ENCODE peak calls at places on chromosome 3, in ten cellular contexts. Y, Q, B, M, O, I, E, U, N and X are unnamed samples.

GRCh38 chr3:121749276-121750086 is at the start of gene GOLGB1:
- DNase-seq in I (peak; percentile 100), E (peak; percentile 96), U (peak; percentile 100), Y (peak; percentile 98), N (peak; percentile 93), O (peak; percentile 87), M (peak; percentile 100), Q (peak; percentile 99), B (peak; percentile 94), X (peak; percentile 99)

GRCh38 chr3:12956316-12956660 is 114.9 kb upstream of the RPL32 start:
- DNase-seq in N (no peak), Y (no peak), I (no peak), Q (no peak), B (no peak), U (no peak), M (no peak), O (no peak), E (no peak), X (no peak)

GRCh38 chr3:5799421-5799820 is 611.9 kb downstream of the EDEM1 start:
- DNase-seq in U (no peak), M (no peak), E (no peak), Q (no peak), B (no peak), O (no peak), I (no peak), N (no peak), Y (no peak), X (no peak)

GRCh38 chr3:114453296-114453888 is 159.6 kb downstream of the TIGIT start:
- DNase-seq in U (no peak), M (no peak), Q (no peak), I (no peak), E (no peak), O (no peak), B (no peak), N (no peak), Y (no peak), X (no peak)

GRCh38 chr3:158313344-158313927 is 203.5 kb downstream of the RSRC1 start:
- DNase-seq in N (no peak), M (peak; percentile 27), Q (no peak), I (no peak), Y (no peak), E (no peak), B (no peak), U (peak; percentile 6), O (no peak), X (no peak)

GRCh38 chr3:43327184-43327950 is 41.0 kb downstream of the SNRK start:
- DNase-seq in E (peak; percentile 55), Y (no peak), I (no peak), O (no peak), M (no peak), B (no peak), N (no peak), Q (no peak), U (peak; percentile 76), X (no peak)

GRCh38 chr3:151282921-151283320 is 4.6 kb upstream of the P2RY14 start:
- DNase-seq in M (peak; percentile 51), N (no peak), B (no peak), Q (no peak), U (peak; percentile 35), O (no peak), E (no peak), Y (no peak), I (no peak), X (no peak)

GRCh38 chr3:166829896-166830295 is 550.2 kb downstream of the ZBBX start:
- DNase-seq in Y (no peak), U (no peak), E (no peak), I (no peak), N (no peak), O (no peak), Q (no peak), M (no peak), B (no peak), X (no peak)

GRCh38 chr3:49903451-49904424 is at the start of gene MST1R:
- DNase-seq in Y (peak; percentile 97), B (peak; percentile 80), Q (peak; percentile 96), M (no peak), N (peak; percentile 94), U (no peak), E (peak; percentile 51), O (peak; percentile 12), I (no peak), X (no peak)

DNA sequence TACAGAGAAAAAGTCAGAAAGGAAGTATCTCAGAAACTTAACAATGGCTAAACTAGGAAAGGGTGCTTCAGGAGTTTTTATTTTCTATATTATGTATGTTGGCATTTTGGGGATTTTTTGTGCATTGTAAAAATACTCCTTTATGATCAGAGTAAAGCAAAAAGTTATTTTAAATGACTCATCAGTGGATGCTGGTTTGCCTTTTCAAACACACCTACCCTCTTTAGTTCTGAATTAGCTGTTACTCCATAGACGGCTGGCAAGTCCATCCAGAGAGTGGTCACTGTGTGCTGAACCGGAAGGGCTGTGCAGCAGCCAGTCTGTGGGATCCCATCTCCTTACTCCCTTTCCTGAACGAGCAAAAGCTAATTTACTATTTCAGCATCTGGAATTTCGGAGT is 942 bp downstream of the CCR9 start:
- DNase-seq in O (no peak), E (no peak), I (no peak), Y (no peak), N (no peak), B (no peak), M (no peak), Q (no peak), U (no peak), X (no peak)
- H3K4me3 ChIP-seq in O (no peak overlapping the region), E (no peak overlapping the region), I (no peak overlapping the region), Y (no peak overlapping the region), N (no peak overlapping the region), B (no peak overlapping the region), M (no peak overlapping the region), Q (no peak overlapping the region), U (no peak overlapping the region), X (no peak overlapping the region)

GRCh38 chr3:108219336-108219735 is 2.9 kb downstream of the IFT57 start:
- DNase-seq in Y (no peak), E (no peak), O (no peak), N (no peak), M (no peak), Q (no peak), I (no peak), B (no peak), U (no peak), X (no peak)

GRCh38 chr3:108221911-108222812 is at the start of gene IFT57:
- DNase-seq in N (peak; percentile 96), M (peak; percentile 99), Y (peak; percentile 99), I (peak; percentile 93), Q (peak; percentile 100), O (peak; percentile 90), E (peak; percentile 98), U (peak; percentile 95), B (peak; percentile 98), X (peak; percentile 98)

GRCh38 chr3:108215876-108216275 is 6.3 kb downstream of the IFT57 start:
- DNase-seq in U (no peak), M (no peak), E (no peak), B (no peak), Y (no peak), Q (no peak), N (no peak), I (no peak), O (no peak), X (no peak)

GRCh38 chr3:108221403-108221802 is 821 bp downstream of the IFT57 start:
- DNase-seq in B (no peak), Y (no peak), E (no peak), U (no peak), N (no peak), O (no peak), M (no peak), Q (no peak), I (no peak), X (no peak)

GRCh38 chr3:108218811-108219210 is 3.4 kb downstream of the IFT57 start:
- DNase-seq in M (no peak), O (no peak), N (no peak), I (no peak), U (peak; percentile 57), E (no peak), Y (no peak), Q (no peak), B (no peak), X (no peak)
- H3K4me3 ChIP-seq in M (no peak overlapping the region), O (no peak overlapping the region), N (no peak overlapping the region), I (no peak overlapping the region), U (no peak overlapping the region), E (no peak overlapping the region), Y (no peak overlapping the region), Q (no peak overlapping the region), B (no peak overlapping the region), X (no peak overlapping the region)

DNA sequence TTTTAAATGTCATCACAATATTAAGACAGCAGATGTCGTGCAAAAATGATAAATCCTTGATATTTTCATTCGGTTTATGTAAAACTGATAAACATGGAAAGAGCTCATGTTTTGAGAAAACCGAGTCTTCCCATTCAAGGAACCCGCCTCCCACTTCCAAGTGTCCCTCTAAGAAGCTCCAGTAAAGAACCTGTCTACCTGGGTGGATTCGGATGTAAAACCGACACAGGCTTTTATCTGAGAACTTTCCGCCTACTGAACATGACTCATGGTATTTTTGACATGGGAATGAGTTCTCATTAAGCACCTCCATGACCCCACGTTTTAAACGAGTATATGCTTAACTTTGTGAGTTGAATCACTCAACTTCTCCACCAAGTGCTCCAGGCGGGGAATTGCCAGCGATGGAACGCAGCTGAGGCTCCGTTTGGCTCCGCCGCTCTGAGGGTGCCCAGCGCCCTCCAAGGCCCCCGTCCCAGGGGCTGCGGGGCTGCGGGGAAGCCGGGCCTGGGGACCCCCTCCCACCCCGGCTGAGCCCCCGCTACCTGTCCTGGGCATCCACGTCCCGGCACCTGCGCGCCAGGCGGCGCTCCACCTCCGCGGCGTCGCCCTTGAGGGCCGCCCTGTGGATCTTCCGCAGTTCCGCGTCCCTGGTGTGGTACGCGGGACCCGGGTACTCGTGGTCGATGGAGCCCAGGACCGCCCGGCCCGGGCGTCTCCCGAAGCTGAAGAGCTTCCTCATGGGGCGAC is 119.9 kb downstream of the LMLN start:
- DNase-seq in Y (no peak), M (no peak), Q (peak; percentile 86), B (no peak), U (peak; percentile 6), O (no peak), E (peak; percentile 19), I (no peak), N (no peak), X (no peak)
- H3K4me3 ChIP-seq in Y (peak overlapping the region; percentile 69), M (peak overlapping the region; percentile 44), Q (no peak overlapping the region), B (peak overlapping the region; percentile 57), U (peak overlapping the region; percentile 52), O (peak overlapping the region; percentile 36), E (peak overlapping the region; percentile 37), I (peak overlapping the region; percentile 38), N (peak overlapping the region; percentile 51), X (peak overlapping the region; percentile 26)

DNA sequence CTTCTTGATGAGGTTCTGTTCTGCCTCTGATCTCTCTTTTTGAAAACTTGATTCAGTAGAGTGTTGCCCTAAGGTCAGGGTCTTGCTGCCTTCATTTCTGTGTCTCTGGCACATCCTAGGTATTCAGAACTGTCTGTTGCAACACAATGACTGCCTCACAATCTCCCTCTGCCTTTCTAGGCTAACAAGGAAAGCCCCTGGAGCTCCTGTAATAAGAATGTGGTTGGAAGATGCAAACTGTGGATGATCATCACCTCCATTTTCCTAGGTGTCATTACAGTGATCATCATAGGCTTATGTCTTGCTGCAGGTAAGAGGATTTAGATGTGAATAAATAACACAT is 7.0 kb downstream of the C3orf52 start:
- DNase-seq in M (no peak), Y (no peak), B (no peak), N (no peak), E (no peak), U (no peak), O (no peak), Q (no peak), I (no peak), X (no peak)
- H3K4me3 ChIP-seq in M (no peak overlapping the region), Y (peak overlapping the region; percentile 64), B (peak overlapping the region; percentile 12), N (no peak overlapping the region), E (no peak overlapping the region), U (no peak overlapping the region), O (no peak overlapping the region), Q (no peak overlapping the region), I (no peak overlapping the region), X (no peak overlapping the region)